ENCODE peak calls at places on chromosomes 12 and 14, in five cellular contexts. F is ascending aorta, E is dorsolateral prefrontal cortex, S is Panc1, X is AG04450. B is an unnamed sample.

GRCh38 chr14:24426150-24426911 is 3.1 kb downstream of the CBLN3 start:
- DNase-seq in F (no peak), E (no peak), S (no peak), X (no peak), B (no peak)

GRCh38 chr12:39779768-39780340 is 160.3 kb upstream of the ABCD2 start:
- DNase-seq in F (no peak), E (no peak), S (no peak), X (no peak), B (no peak)

GRCh38 chr12:90333939-90334338 is 621.0 kb downstream of the CCER1 start:
- DNase-seq in F (no peak), E (no peak), S (no peak), X (no peak), B (no peak)

GRCh38 chr12:47276253-47277070 is 196.7 kb upstream of the AMIGO2 start:
- DNase-seq in F (no peak), E (no peak), S (no peak), X (no peak), B (peak; percentile 50)

GRCh38 chr12:123237646-123238329 is 4.6 kb downstream of the MTRFR start:
- DNase-seq in F (peak; percentile 78), E (peak; percentile 50), S (no peak), X (peak; percentile 21), B (peak; percentile 75)

GRCh38 chr12:14171111-14171510 is 189.7 kb upstream of the GRIN2B start:
- DNase-seq in F (no peak), E (no peak), S (no peak), X (no peak), B (no peak)

GRCh38 chr12:50400104-50400637 is 514 bp upstream of the LARP4 start:
- DNase-seq in F (no peak), E (no peak), S (no peak), X (no peak), B (no peak)

GRCh38 chr12:89927226-89927698 is 218.6 kb upstream of the ATP2B1 start:
- DNase-seq in F (no peak), E (no peak), S (no peak), X (no peak), B (no peak)

GRCh38 chr14:64995291-64995690 is 8.6 kb downstream of the FNTB start:
- DNase-seq in F (no peak), E (no peak), S (no peak), X (no peak), B (no peak)

GRCh38 chr12:111410229-111411186 is 4.8 kb downstream of the SH2B3 start:
- DNase-seq in F (peak; percentile 75), E (no peak), S (no peak), X (no peak), B (no peak)

GRCh38 chr14:100275214-100275613 is 31.0 kb downstream of the SLC25A29 start:
- DNase-seq in F (no peak), E (no peak), S (no peak), X (no peak), B (no peak)

GRCh38 chr12:70627677-70628076 is 9.6 kb downstream of the PTPRB start:
- DNase-seq in F (no peak), E (no peak), S (no peak), X (no peak), B (no peak)

GRCh38 chr12:52825961-52826360 is 8.2 kb downstream of the KRT79 start:
- DNase-seq in F (no peak), E (no peak), S (no peak), X (no peak), B (no peak)

GRCh38 chr14:68733086-68733621 is 59.7 kb downstream of the ZFP36L1 start:
- DNase-seq in F (peak; percentile 75), E (no peak), S (no peak), X (no peak), B (no peak)

GRCh38 chr14:89669209-89669608 is 252.2 kb upstream of the FOXN3 start:
- DNase-seq in F (no peak), E (no peak), S (no peak), X (no peak), B (no peak)

GRCh38 chr12:82874935-82875334 is 188.2 kb downstream of the TMTC2 start:
- DNase-seq in F (no peak), E (no peak), S (no peak), X (peak; percentile 4), B (no peak)

GRCh38 chr12:123250471-123251383 is 17.5 kb downstream of the MTRFR start:
- DNase-seq in F (no peak), E (no peak), S (no peak), X (no peak), B (no peak)

GRCh38 chr12:89636054-89636775 is 72.4 kb downstream of the ATP2B1 start:
- DNase-seq in F (no peak), E (no peak), S (peak; percentile 55), X (peak; percentile 23), B (no peak)

GRCh38 chr12:62766516-62766915 is 168.4 kb downstream of the PPM1H start:
- DNase-seq in F (no peak), E (no peak), S (no peak), X (no peak), B (no peak)

GRCh38 chr12:66851134-66851533 is 172.3 kb upstream of the GRIP1 start:
- DNase-seq in F (no peak), E (no peak), S (no peak), X (no peak), B (no peak)

GRCh38 chr12:58067610-58068387 is 126.4 kb downstream of the ATP23 start:
- DNase-seq in F (no peak), E (no peak), S (no peak), X (peak; percentile 59), B (no peak)

GRCh38 chr14:63204407-63205280 is at the start of gene RHOJ:
- DNase-seq in F (no peak), E (peak; percentile 4), S (no peak), X (no peak), B (no peak)

GRCh38 chr12:91053951-91054715 is 3.7 kb downstream of the KERA start:
- DNase-seq in F (no peak), E (no peak), S (no peak), X (no peak), B (no peak)

GRCh38 chr14:23356662-23357061 is 4.0 kb upstream of the SLC22A17 start:
- DNase-seq in F (peak; percentile 16), E (no peak), S (no peak), X (no peak), B (no peak)

GRCh38 chr12:67088401-67089118 is 180.6 kb upstream of the CAND1 start:
- DNase-seq in F (no peak), E (no peak), S (no peak), X (no peak), B (no peak)

GRCh38 chr12:119673634-119674033 is 5.7 kb downstream of the PRKAB1 start:
- DNase-seq in F (no peak), E (no peak), S (no peak), X (no peak), B (no peak)

GRCh38 chr12:68759852-68760251 is 13.9 kb downstream of the SLC35E3 start:
- DNase-seq in F (no peak), E (no peak), S (no peak), X (no peak), B (no peak)

GRCh38 chr12:22626429-22626828 is 1.5 kb downstream of the ETNK1 start:
- DNase-seq in F (no peak), E (no peak), S (no peak), X (no peak), B (no peak)

GRCh38 chr14:92515510-92516343 is 2.1 kb downstream of the RIN3 start:
- DNase-seq in F (no peak), E (no peak), S (no peak), X (no peak), B (no peak)

GRCh38 chr14:92514844-92515509 is 1.4 kb downstream of the RIN3 start:
- DNase-seq in F (no peak), E (no peak), S (no peak), X (no peak), B (no peak)

GRCh38 chr14:92516344-92516965 is 2.9 kb downstream of the RIN3 start:
- DNase-seq in F (no peak), E (no peak), S (no peak), X (no peak), B (no peak)

GRCh38 chr14:92517761-92518160 is 4.2 kb downstream of the RIN3 start:
- DNase-seq in F (no peak), E (no peak), S (no peak), X (no peak), B (no peak)

DNA sequence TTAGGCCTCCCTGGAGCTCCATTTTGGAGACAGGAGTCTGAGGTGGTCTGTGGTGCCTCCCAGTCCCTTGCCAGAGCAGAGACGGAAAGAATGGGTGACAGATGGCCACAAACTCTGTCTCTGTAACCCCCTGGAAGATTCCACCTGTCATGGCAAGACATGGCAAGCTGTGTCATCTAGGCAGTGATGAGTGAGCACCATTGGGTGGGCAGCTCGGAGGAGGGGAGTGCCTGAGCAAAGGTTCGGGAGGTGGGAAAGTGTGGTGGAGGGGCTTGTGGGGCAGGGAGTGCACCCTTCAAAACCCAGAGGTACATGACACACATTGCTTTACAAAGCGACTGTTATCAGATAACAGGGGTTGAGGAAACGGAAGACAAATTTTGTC is 3.4 kb downstream of the RIN3 start:
- DNase-seq in F (no peak), E (peak; percentile 45), S (no peak), X (no peak), B (no peak)
- H3K27ac ChIP-seq in F (no peak overlapping the region), E (no peak overlapping the region), S (no peak overlapping the region), X (no peak overlapping the region), B (no peak overlapping the region)

DNA sequence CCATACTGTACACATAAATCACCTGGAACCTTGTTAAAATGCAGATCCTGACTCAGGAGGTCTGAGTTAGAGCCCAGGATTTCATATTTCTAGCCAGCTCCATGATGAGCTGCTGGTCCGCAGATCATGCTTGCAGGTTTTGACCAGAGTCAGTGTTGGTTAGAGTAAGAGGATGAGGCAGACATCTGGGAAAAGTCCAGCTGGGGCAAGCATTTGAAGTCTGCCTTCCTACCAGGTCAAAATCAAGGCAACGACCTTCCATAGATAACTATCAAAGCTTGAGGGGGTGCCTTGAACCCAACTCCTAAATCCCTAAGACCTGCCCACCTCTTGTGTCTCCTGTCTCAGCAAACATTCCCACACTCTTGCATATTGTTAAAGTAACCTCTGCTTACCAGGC is 9.2 kb downstream of the OAS2 start:
- DNase-seq in F (no peak), E (no peak), S (no peak), X (no peak), B (no peak)
- H3K27me3 ChIP-seq in F (no peaks in the 10 kb centered on the region), E (no peaks in the 10 kb centered on the region), S (peaks cover 4% of the 10 kb centered on the region), X (peaks cover 3% of the 10 kb centered on the region), B (no peaks in the 10 kb centered on the region)

DNA sequence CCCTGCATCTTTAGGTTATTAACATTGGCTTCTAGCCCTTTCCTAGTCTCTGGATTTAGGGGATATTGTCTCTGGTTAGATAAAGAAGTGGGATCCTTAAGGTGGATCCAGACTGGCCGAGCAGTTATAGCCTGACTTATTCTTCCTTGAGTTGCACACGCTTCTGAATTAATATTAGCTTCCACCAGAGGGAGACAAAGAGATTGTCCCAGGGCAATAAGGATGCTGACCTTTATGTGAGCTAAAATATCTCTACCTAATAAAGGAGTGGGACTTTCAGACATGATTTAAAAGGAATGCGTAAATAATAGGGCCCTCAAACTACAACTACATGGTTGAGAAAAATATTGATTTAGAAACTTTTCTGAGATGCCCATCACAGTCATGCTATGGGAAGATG is 139.7 kb downstream of the SLCO1B3 start:
- DNase-seq in F (no peak), E (no peak), S (peak; percentile 7), X (no peak), B (no peak)
- TF ChIP-seq CTCF in F (no peak), E (no peak), S (peak; percentile 33), X (no peak), B (no peak)

DNA sequence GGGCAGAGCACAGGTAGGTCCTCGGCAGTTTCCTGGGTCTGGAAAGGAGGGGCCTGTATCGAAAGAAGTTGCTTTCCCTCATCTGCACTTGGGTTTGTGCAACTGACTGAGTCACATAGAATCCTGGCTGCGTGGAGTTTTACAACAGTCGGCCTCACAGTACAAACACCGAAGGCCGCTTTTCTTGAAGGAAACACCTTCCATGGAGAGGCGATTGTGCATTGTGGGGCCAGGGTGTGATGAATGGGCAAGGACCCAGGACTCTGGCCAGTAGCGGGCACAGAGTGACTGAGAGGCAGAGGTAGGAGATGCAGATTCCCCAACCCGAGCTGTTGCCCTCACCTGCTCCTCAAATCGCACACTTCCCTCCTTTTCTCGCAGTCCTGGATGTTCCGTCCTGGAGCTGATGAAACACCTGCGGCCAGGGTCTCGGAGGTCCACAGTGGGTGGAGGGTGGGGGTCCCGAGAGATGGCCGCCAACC is 7.7 kb downstream of the CCND2 start:
- DNase-seq in F (no peak), E (no peak), S (no peak), X (no peak), B (no peak)
- H3K27ac ChIP-seq in F (peak overlapping the region; percentile 58), E (no peak overlapping the region), S (no peak overlapping the region), X (no peak overlapping the region), B (peak overlapping the region; percentile 18)